ENCODE peak calls at places on chromosomes 5 and 9, in seven cellular contexts. Y is fibroblast of the aortic adventitia, T is WERI-Rb-1, L is endodermal cell, V is mesothelial cell of epicardium, Z is epithelial cell of proximal tubule, X is pancreas. J is an unnamed sample.

GRCh38 chr5:9094582-9094981 is 451.3 kb downstream of the SEMA5A start:
- DNase-seq in Y (peak; percentile 54), T (no peak), L (no peak), V (no peak), Z (no peak), X (no peak), J (no peak)

GRCh38 chr9:78357165-78357873 is 60.4 kb downstream of the PSAT1 start:
- DNase-seq in Y (no peak), T (no peak), L (peak; percentile 52), V (no peak), Z (no peak), X (no peak), J (no peak)

GRCh38 chr5:14413331-14413750 is 168.3 kb upstream of the OTULINL start:
- DNase-seq in Y (no peak), T (no peak), L (no peak), V (no peak), Z (no peak), X (no peak), J (no peak)

GRCh38 chr5:122774519-122774860 is 390 bp upstream of the SNX2 start:
- DNase-seq in Y (no peak), T (no peak), L (no peak), V (no peak), Z (no peak), X (no peak), J (no peak)

GRCh38 chr5:14351086-14351661 is 208.0 kb downstream of the TRIO start:
- DNase-seq in Y (no peak), T (no peak), L (no peak), V (no peak), Z (no peak), X (no peak), J (no peak)

GRCh38 chr9:99158629-99159028 is 53.7 kb downstream of the TGFBR1 start:
- DNase-seq in Y (no peak), T (no peak), L (no peak), V (no peak), Z (no peak), X (no peak), J (no peak)

GRCh38 chr5:31854625-31855526 is 215.9 kb downstream of the PDZD2 start:
- DNase-seq in Y (peak; percentile 7), T (peak; percentile 97), L (peak; percentile 90), V (peak; percentile 68), Z (no peak), X (peak; percentile 16), J (peak; percentile 40)

GRCh38 chr5:16616536-16617271 is at the start of gene RETREG1:
- DNase-seq in Y (no peak), T (peak; percentile 71), L (peak; percentile 84), V (peak; percentile 80), Z (no peak), X (peak; percentile 71), J (peak; percentile 27)

GRCh38 chr9:85155380-85155779 is 485.9 kb downstream of the NTRK2 start:
- DNase-seq in Y (no peak), T (no peak), L (no peak), V (no peak), Z (peak; percentile 47), X (no peak), J (no peak)

GRCh38 chr9:70318002-70318401 is 59.2 kb downstream of the SMC5 start:
- DNase-seq in Y (no peak), T (no peak), L (peak; percentile 60), V (no peak), Z (no peak), X (no peak), J (no peak)

GRCh38 chr5:1508679-1509290 is 15.0 kb downstream of the LPCAT1 start:
- DNase-seq in Y (no peak), T (peak; percentile 9), L (peak; percentile 22), V (no peak), Z (no peak), X (peak; percentile 10), J (no peak)

GRCh38 chr9:31089822-31090221 is 1294.6 kb upstream of the ACO1 start:
- DNase-seq in Y (no peak), T (no peak), L (no peak), V (no peak), Z (peak; percentile 59), X (no peak), J (no peak)

GRCh38 chr5:154967419-154968024 is 26.6 kb downstream of the MRPL22 start:
- DNase-seq in Y (peak; percentile 20), T (peak; percentile 16), L (no peak), V (no peak), Z (no peak), X (no peak), J (no peak)

GRCh38 chr9:107999011-107999410 is 509.4 kb upstream of the KLF4 start:
- DNase-seq in Y (no peak), T (no peak), L (peak; percentile 72), V (no peak), Z (no peak), X (no peak), J (no peak)

GRCh38 chr5:67094476-67095300 is 101.9 kb downstream of the CD180 start:
- DNase-seq in Y (peak; percentile 70), T (peak; percentile 68), L (peak; percentile 83), V (no peak), Z (peak; percentile 45), X (no peak), J (no peak)

GRCh38 chr5:26622947-26623346 is 415.4 kb downstream of the CDH9 start:
- DNase-seq in Y (no peak), T (no peak), L (no peak), V (no peak), Z (no peak), X (no peak), J (no peak)

GRCh38 chr9:108297025-108297424 is 558.8 kb downstream of the ACTL7B start:
- DNase-seq in Y (peak; percentile 97), T (no peak), L (no peak), V (no peak), Z (no peak), X (peak; percentile 34), J (no peak)

GRCh38 chr5:31412324-31412723 is 119.6 kb downstream of the DROSHA start:
- DNase-seq in Y (peak; percentile 16), T (no peak), L (no peak), V (no peak), Z (no peak), X (no peak), J (no peak)

GRCh38 chr9:19411316-19411715 is 2.5 kb downstream of the ACER2 start:
- DNase-seq in Y (no peak), T (no peak), L (no peak), V (no peak), Z (no peak), X (no peak), J (no peak)

GRCh38 chr5:130496215-130496614 is 592.0 kb downstream of the CHSY3 start:
- DNase-seq in Y (no peak), T (no peak), L (no peak), V (no peak), Z (no peak), X (no peak), J (no peak)

GRCh38 chr5:4970171-4970570 is 170.0 kb upstream of the ADAMTS16 start:
- DNase-seq in Y (peak; percentile 31), T (no peak), L (no peak), V (no peak), Z (no peak), X (no peak), J (no peak)
- TF ChIP-seq CTCF in Y (no peak), T (no peak), L (no peak), V (no peak), Z (no peak), X (no peak), J (no peak)

GRCh38 chr5:11182441-11183080 is 421.5 kb upstream of the DAP start:
- DNase-seq in Y (peak; percentile 44), T (peak; percentile 38), L (peak; percentile 62), V (no peak), Z (no peak), X (no peak), J (no peak)
- TF ChIP-seq CTCF in Y (peak; percentile 50), T (peak; percentile 55), L (peak; percentile 84), V (peak; percentile 17), Z (peak; percentile 80), X (no peak), J (no peak)

GRCh38 chr9:86410281-86410680 is 56.1 kb upstream of the TUT7 start:
- DNase-seq in Y (no peak), T (no peak), L (peak; percentile 80), V (no peak), Z (no peak), X (no peak), J (no peak)

DNA sequence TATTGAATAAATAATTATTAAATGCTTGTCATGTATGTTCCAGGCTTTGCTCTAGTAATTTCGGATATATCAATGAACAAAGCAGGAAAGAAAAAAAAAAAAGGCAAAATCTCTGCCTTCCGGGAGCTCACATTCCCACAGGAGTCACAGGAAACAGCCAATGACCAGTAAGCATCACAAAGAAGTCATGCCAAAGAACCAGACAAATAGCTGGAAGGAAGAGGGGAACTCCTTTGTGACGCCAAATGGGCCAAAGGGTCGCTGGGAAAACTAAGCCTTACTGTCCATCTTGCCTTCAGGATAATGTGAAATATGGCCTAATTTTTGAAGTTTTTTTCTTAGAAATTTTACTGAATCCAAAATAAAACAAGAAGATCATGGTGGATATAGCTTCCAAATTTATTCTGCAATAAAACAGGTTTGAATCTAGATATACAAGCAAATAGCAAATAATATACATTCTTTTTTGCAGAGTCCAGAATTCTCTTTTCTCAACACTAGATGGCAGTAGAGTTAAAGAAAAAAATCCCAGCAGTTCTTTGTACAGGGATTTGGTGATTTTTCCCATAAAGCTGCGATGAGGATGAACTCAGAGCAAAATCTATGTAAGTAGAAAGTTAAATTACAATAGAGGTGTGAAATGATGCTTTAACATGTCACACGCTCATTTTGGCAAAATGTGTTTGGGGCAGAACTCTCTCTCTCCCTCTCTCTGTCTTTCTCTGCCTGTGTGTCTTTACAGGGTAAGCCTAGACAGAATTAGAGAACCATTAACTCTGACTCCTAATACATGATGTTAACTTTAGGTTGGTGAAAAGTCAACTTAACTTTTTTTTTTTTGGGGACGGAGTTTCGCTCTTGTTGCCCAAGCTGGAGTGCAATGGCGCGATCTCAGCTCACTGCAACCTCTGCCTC is 60.0 kb upstream of the TUT7 start:
- DNase-seq in Y (peak; percentile 71), T (no peak), L (no peak), V (no peak), Z (no peak), X (no peak), J (no peak)
- TF ChIP-seq CTCF in Y (peak; percentile 56), T (no peak), L (peak; percentile 88), V (peak; percentile 81), Z (peak; percentile 61), X (peak; percentile 71), J (no peak)

DNA sequence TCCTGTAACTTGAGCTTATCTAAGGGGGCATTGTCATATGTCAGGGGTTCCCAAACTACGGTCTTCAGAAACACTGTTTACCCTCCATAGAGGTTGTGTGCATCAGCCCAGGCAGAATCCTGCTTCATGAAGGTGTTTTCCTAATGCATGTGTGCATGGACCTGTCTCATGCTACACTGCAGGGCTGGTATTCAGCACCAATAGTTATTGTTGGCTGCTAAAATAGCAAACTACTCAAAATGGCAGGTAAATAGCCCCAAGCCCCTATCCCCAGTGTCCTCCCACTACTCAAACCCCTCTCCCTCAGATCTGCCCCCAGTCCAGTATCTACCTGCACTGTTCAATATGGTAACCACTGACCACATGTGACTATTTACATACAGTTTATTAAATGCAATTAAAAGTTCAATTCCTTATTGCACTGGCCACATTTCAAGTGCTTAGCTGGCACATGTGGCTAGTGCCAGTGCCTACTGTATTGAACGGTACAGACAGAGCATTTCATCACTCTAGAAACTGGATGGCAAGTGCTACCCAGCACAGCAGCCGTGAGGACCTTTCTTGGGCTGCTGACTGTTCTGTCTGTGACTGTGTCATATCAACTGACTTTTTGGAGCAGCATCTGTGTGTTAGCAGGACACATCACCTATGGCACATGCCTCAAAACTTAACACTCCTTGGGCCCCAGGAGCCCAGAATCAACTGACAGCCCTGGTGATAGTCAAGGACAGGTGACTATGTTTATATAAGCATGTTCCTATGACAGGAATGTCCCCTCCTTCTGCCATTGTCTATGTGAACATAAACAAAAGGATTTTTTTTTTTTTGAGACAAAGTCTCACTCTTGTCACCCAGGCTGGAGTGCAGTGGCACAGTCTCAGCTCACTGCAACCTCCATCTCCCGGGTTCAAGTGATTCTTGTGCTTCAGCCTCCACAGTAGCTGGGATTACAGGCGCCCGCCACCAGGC is 9.0 kb downstream of the IRF1 start:
- DNase-seq in Y (no peak), T (no peak), L (peak; percentile 41), V (no peak), Z (no peak), X (no peak), J (no peak)
- TF ChIP-seq CTCF in Y (no peak), T (no peak), L (no peak), V (no peak), Z (no peak), X (no peak), J (no peak)

J was measured in omental fat pad.